ENCODE peak calls at places on chromosomes 7 and 10, in four cellular contexts. One of them, this sample, is unnamed.

GRCh38 chr10:97454330-97455036 is 8.5 kb downstream of the ZDHHC16 start:
- DNase-seq in stimulated activated naive CD4-positive, alpha-beta T cell: no peak
- DNase-seq in stimulated activated CD4-positive, alpha-beta T cell treated with anti-CD3 and anti-CD28 coated beads, Interleukin-2, amount 100 ng/mL, for 48 hours: no peak
- DNase-seq in uterus: no peak
- DNase-seq in this sample: no peak

GRCh38 chr10:109899578-109900355 is 23.5 kb downstream of the XPNPEP1 start:
- DNase-seq in stimulated activated naive CD4-positive, alpha-beta T cell: no peak
- DNase-seq in stimulated activated CD4-positive, alpha-beta T cell treated with anti-CD3 and anti-CD28 coated beads, Interleukin-2, amount 100 ng/mL, for 48 hours: no peak
- DNase-seq in uterus: peak
- DNase-seq in this sample: no peak

GRCh38 chr7:155803418-155804376 is 8.6 kb downstream of the SHH start:
- DNase-seq in stimulated activated CD4-positive, alpha-beta T cell treated with anti-CD3 and anti-CD28 coated beads, Interleukin-2, amount 100 ng/mL, for 48 hours: no peak
- DNase-seq in stimulated activated naive CD4-positive, alpha-beta T cell: no peak
- DNase-seq in uterus: no peak
- DNase-seq in this sample: no peak

GRCh38 chr7:137755846-137756685 is 90.7 kb downstream of the DGKI start:
- DNase-seq in stimulated activated CD4-positive, alpha-beta T cell treated with anti-CD3 and anti-CD28 coated beads, Interleukin-2, amount 100 ng/mL, for 48 hours: no peak
- DNase-seq in stimulated activated naive CD4-positive, alpha-beta T cell: no peak
- DNase-seq in uterus: no peak
- DNase-seq in this sample: no peak

GRCh38 chr10:77505431-77506334 is 131.9 kb downstream of the KCNMA1 start:
- DNase-seq in stimulated activated naive CD4-positive, alpha-beta T cell: no peak
- DNase-seq in uterus: no peak
- DNase-seq in stimulated activated CD4-positive, alpha-beta T cell treated with anti-CD3 and anti-CD28 coated beads, Interleukin-2, amount 100 ng/mL, for 48 hours: no peak
- DNase-seq in this sample: no peak

GRCh38 chr7:101545441-101546190 is 83.5 kb downstream of the MYL10 start:
- DNase-seq in uterus: no peak
- DNase-seq in stimulated activated CD4-positive, alpha-beta T cell treated with anti-CD3 and anti-CD28 coated beads, Interleukin-2, amount 100 ng/mL, for 48 hours: no peak
- DNase-seq in stimulated activated naive CD4-positive, alpha-beta T cell: no peak
- DNase-seq in this sample: no peak

GRCh38 chr7:30787476-30787875 is 16.3 kb downstream of the MINDY4 start:
- DNase-seq in uterus: no peak
- DNase-seq in stimulated activated naive CD4-positive, alpha-beta T cell: no peak
- DNase-seq in stimulated activated CD4-positive, alpha-beta T cell treated with anti-CD3 and anti-CD28 coated beads, Interleukin-2, amount 100 ng/mL, for 48 hours: no peak
- DNase-seq in this sample: no peak

GRCh38 chr7:15457959-15458955 is 103.6 kb downstream of the AGMO start:
- DNase-seq in stimulated activated naive CD4-positive, alpha-beta T cell: no peak
- DNase-seq in stimulated activated CD4-positive, alpha-beta T cell treated with anti-CD3 and anti-CD28 coated beads, Interleukin-2, amount 100 ng/mL, for 48 hours: no peak
- DNase-seq in uterus: no peak
- DNase-seq in this sample: no peak

GRCh38 chr7:66967029-66967428 is 28.4 kb downstream of the SBDS start:
- DNase-seq in uterus: no peak
- DNase-seq in stimulated activated naive CD4-positive, alpha-beta T cell: no peak
- DNase-seq in stimulated activated CD4-positive, alpha-beta T cell treated with anti-CD3 and anti-CD28 coated beads, Interleukin-2, amount 100 ng/mL, for 48 hours: no peak
- DNase-seq in this sample: no peak

GRCh38 chr7:35875292-35875691 is 74.4 kb downstream of the SEPTIN7 start:
- DNase-seq in uterus: no peak
- DNase-seq in stimulated activated CD4-positive, alpha-beta T cell treated with anti-CD3 and anti-CD28 coated beads, Interleukin-2, amount 100 ng/mL, for 48 hours: no peak
- DNase-seq in stimulated activated naive CD4-positive, alpha-beta T cell: no peak
- DNase-seq in this sample: no peak

GRCh38 chr10:1602037-1602471 is 135.3 kb downstream of the ADARB2 start:
- DNase-seq in stimulated activated naive CD4-positive, alpha-beta T cell: no peak
- DNase-seq in stimulated activated CD4-positive, alpha-beta T cell treated with anti-CD3 and anti-CD28 coated beads, Interleukin-2, amount 100 ng/mL, for 48 hours: no peak
- DNase-seq in uterus: no peak
- DNase-seq in this sample: no peak

GRCh38 chr7:363626-364025 is 73.7 kb downstream of the FOXL3 start:
- DNase-seq in stimulated activated naive CD4-positive, alpha-beta T cell: peak
- DNase-seq in stimulated activated CD4-positive, alpha-beta T cell treated with anti-CD3 and anti-CD28 coated beads, Interleukin-2, amount 100 ng/mL, for 48 hours: no peak
- DNase-seq in uterus: no peak
- DNase-seq in this sample: no peak

GRCh38 chr10:59508296-59508695 is 145.9 kb upstream of the FAM13C start:
- DNase-seq in uterus: no peak
- DNase-seq in stimulated activated CD4-positive, alpha-beta T cell treated with anti-CD3 and anti-CD28 coated beads, Interleukin-2, amount 100 ng/mL, for 48 hours: no peak
- DNase-seq in stimulated activated naive CD4-positive, alpha-beta T cell: no peak
- DNase-seq in this sample: no peak

GRCh38 chr7:12217311-12217710 is 6.2 kb downstream of the TMEM106B start:
- DNase-seq in stimulated activated CD4-positive, alpha-beta T cell treated with anti-CD3 and anti-CD28 coated beads, Interleukin-2, amount 100 ng/mL, for 48 hours: no peak
- DNase-seq in uterus: no peak
- DNase-seq in stimulated activated naive CD4-positive, alpha-beta T cell: no peak
- DNase-seq in this sample: no peak

GRCh38 chr10:86300931-86301330 is 65.7 kb downstream of the GRID1 start:
- DNase-seq in stimulated activated naive CD4-positive, alpha-beta T cell: no peak
- DNase-seq in stimulated activated CD4-positive, alpha-beta T cell treated with anti-CD3 and anti-CD28 coated beads, Interleukin-2, amount 100 ng/mL, for 48 hours: no peak
- DNase-seq in uterus: no peak
- DNase-seq in this sample: no peak

GRCh38 chr10:97020452-97021400 is 165.0 kb downstream of the SLIT1 start:
- DNase-seq in stimulated activated naive CD4-positive, alpha-beta T cell: no peak
- DNase-seq in stimulated activated CD4-positive, alpha-beta T cell treated with anti-CD3 and anti-CD28 coated beads, Interleukin-2, amount 100 ng/mL, for 48 hours: no peak
- DNase-seq in uterus: peak
- DNase-seq in this sample: peak

GRCh38 chr7:23700058-23700457 is 10.0 kb upstream of the STK31 start:
- DNase-seq in uterus: no peak
- DNase-seq in stimulated activated CD4-positive, alpha-beta T cell treated with anti-CD3 and anti-CD28 coated beads, Interleukin-2, amount 100 ng/mL, for 48 hours: no peak
- DNase-seq in stimulated activated naive CD4-positive, alpha-beta T cell: no peak
- DNase-seq in this sample: no peak

GRCh38 chr10:101283762-101284161 is 54.5 kb upstream of the LBX1 start:
- DNase-seq in stimulated activated naive CD4-positive, alpha-beta T cell: no peak
- DNase-seq in uterus: no peak
- DNase-seq in stimulated activated CD4-positive, alpha-beta T cell treated with anti-CD3 and anti-CD28 coated beads, Interleukin-2, amount 100 ng/mL, for 48 hours: no peak
- DNase-seq in this sample: no peak

GRCh38 chr10:5811387-5811821 is 1.8 kb downstream of the GDI2 start:
- DNase-seq in stimulated activated naive CD4-positive, alpha-beta T cell: no peak
- DNase-seq in stimulated activated CD4-positive, alpha-beta T cell treated with anti-CD3 and anti-CD28 coated beads, Interleukin-2, amount 100 ng/mL, for 48 hours: no peak
- DNase-seq in uterus: no peak
- DNase-seq in this sample: peak

GRCh38 chr10:100811261-100811660 is 65.9 kb downstream of the PAX2 start:
- DNase-seq in stimulated activated CD4-positive, alpha-beta T cell treated with anti-CD3 and anti-CD28 coated beads, Interleukin-2, amount 100 ng/mL, for 48 hours: no peak
- DNase-seq in uterus: no peak
- DNase-seq in stimulated activated naive CD4-positive, alpha-beta T cell: no peak
- DNase-seq in this sample: peak

GRCh38 chr7:101874028-101874427 is 56.6 kb downstream of the CUX1 start:
- DNase-seq in stimulated activated CD4-positive, alpha-beta T cell treated with anti-CD3 and anti-CD28 coated beads, Interleukin-2, amount 100 ng/mL, for 48 hours: no peak
- DNase-seq in uterus: no peak
- DNase-seq in stimulated activated naive CD4-positive, alpha-beta T cell: no peak
- DNase-seq in this sample: no peak

GRCh38 chr10:17256627-17257026 is 28.6 kb downstream of the VIM start:
- DNase-seq in stimulated activated naive CD4-positive, alpha-beta T cell: no peak
- DNase-seq in stimulated activated CD4-positive, alpha-beta T cell treated with anti-CD3 and anti-CD28 coated beads, Interleukin-2, amount 100 ng/mL, for 48 hours: no peak
- DNase-seq in uterus: no peak
- DNase-seq in this sample: no peak